ENCODE peak calls at places on chromosomes 6 and 20, in eight cellular contexts. I is uterus, D is Peyer's patch, K is body of pancreas, W is stomach, H is testis, Z is heart left ventricle, U is tibial nerve. F is an unnamed sample.

GRCh38 chr6:157260735-157261134 is 62.6 kb downstream of the TMEM242 start:
- DNase-seq in I (no peak), D (no peak), K (peak), W (no peak), H (no peak), Z (no peak), U (no peak), F (no peak)

GRCh38 chr6:21826031-21826430 is 232.5 kb downstream of the SOX4 start:
- DNase-seq in I (no peak), D (no peak), K (no peak), W (no peak), H (no peak), Z (no peak), U (no peak), F (no peak)

GRCh38 chr6:41545174-41545702 is 943 bp upstream of the FOXP4 start:
- DNase-seq in I (no peak), D (peak), K (no peak), W (no peak), H (no peak), Z (no peak), U (no peak), F (no peak)

GRCh38 chr20:62944184-62944583 is 6.2 kb downstream of the GID8 start:
- DNase-seq in I (no peak), D (no peak), K (no peak), W (no peak), H (no peak), Z (no peak), U (no peak), F (no peak)

GRCh38 chr6:96626749-96627353 is 63.9 kb downstream of the FHL5 start:
- DNase-seq in I (no peak), D (no peak), K (no peak), W (no peak), H (no peak), Z (no peak), U (no peak), F (no peak)

GRCh38 chr6:128570439-128571063 is 50.2 kb upstream of the PTPRK start:
- DNase-seq in I (no peak), D (no peak), K (no peak), W (no peak), H (no peak), Z (no peak), U (no peak), F (no peak)

GRCh38 chr6:111098597-111098996 is 11.3 kb downstream of the SLC16A10 start:
- DNase-seq in I (no peak), D (no peak), K (no peak), W (no peak), H (no peak), Z (no peak), U (no peak), F (no peak)

GRCh38 chr20:45340236-45340847 is 7.9 kb downstream of the SDC4 start:
- DNase-seq in I (no peak), D (no peak), K (peak), W (peak), H (no peak), Z (no peak), U (no peak), F (peak)

GRCh38 chr20:828987-829386 is 4.5 kb upstream of the FAM110A start:
- DNase-seq in I (no peak), D (peak), K (no peak), W (no peak), H (peak), Z (peak), U (no peak), F (no peak)

GRCh38 chr20:63703976-63704748 is 3.6 kb downstream of the ARFRP1 start:
- DNase-seq in I (no peak), D (no peak), K (no peak), W (no peak), H (no peak), Z (no peak), U (no peak), F (no peak)

GRCh38 chr6:150452642-150453243 is 83.9 kb downstream of the IYD start:
- DNase-seq in I (peak), D (no peak), K (peak), W (no peak), H (no peak), Z (peak), U (peak), F (peak)

GRCh38 chr20:881051-881820 is 34.9 kb downstream of the ANGPT4 start:
- DNase-seq in I (no peak), D (no peak), K (no peak), W (no peak), H (no peak), Z (no peak), U (no peak), F (no peak)

GRCh38 chr6:32906539-32906938 is 34.3 kb downstream of the HLA-DMB start:
- DNase-seq in I (no peak), D (no peak), K (no peak), W (no peak), H (no peak), Z (no peak), U (no peak), F (no peak)

GRCh38 chr6:45376310-45377040 is 1.3 kb downstream of the SUPT3H start:
- DNase-seq in I (no peak), D (no peak), K (no peak), W (no peak), H (no peak), Z (no peak), U (no peak), F (no peak)

GRCh38 chr6:134288538-134289203 is 29.2 kb downstream of the SGK1 start:
- DNase-seq in I (no peak), D (no peak), K (no peak), W (no peak), H (no peak), Z (no peak), U (peak), F (no peak)

GRCh38 chr6:88380083-88380482 is 213.9 kb upstream of the CNR1 start:
- DNase-seq in I (peak), D (no peak), K (no peak), W (no peak), H (no peak), Z (peak), U (peak), F (no peak)

GRCh38 chr6:157282279-157282678 is 41.0 kb downstream of the TMEM242 start:
- DNase-seq in I (no peak), D (no peak), K (no peak), W (no peak), H (no peak), Z (no peak), U (no peak), F (no peak)

GRCh38 chr6:53347250-53347920 is 1.4 kb downstream of the ELOVL5 start:
- DNase-seq in I (no peak), D (peak), K (peak), W (no peak), H (peak), Z (no peak), U (no peak), F (peak)

GRCh38 chr20:41654884-41655283 is 36.7 kb upstream of the CHD6 start:
- DNase-seq in I (no peak), D (no peak), K (no peak), W (peak), H (no peak), Z (no peak), U (no peak), F (no peak)

GRCh38 chr20:19711126-19711525 is 46.9 kb upstream of the RIN2 start:
- DNase-seq in I (no peak), D (no peak), K (no peak), W (no peak), H (no peak), Z (no peak), U (no peak), F (no peak)

GRCh38 chr6:21133902-21134301 is 459.6 kb upstream of the SOX4 start:
- DNase-seq in I (no peak), D (no peak), K (no peak), W (no peak), H (no peak), Z (no peak), U (no peak), F (no peak)

GRCh38 chr6:148997863-148998262 is 251.0 kb downstream of the UST start:
- DNase-seq in I (no peak), D (no peak), K (no peak), W (no peak), H (no peak), Z (no peak), U (no peak), F (no peak)

GRCh38 chr6:156026543-156027268 is 571.1 kb upstream of the NOX3 start:
- DNase-seq in I (no peak), D (no peak), K (no peak), W (no peak), H (no peak), Z (no peak), U (no peak), F (no peak)

GRCh38 chr6:33000053-33000452 is 9.3 kb downstream of the HLA-DOA start:
- DNase-seq in I (no peak), D (peak), K (no peak), W (peak), H (no peak), Z (no peak), U (no peak), F (no peak)

GRCh38 chr6:452301-453067 is 60.9 kb downstream of the IRF4 start:
- DNase-seq in I (no peak), D (peak), K (no peak), W (no peak), H (peak), Z (no peak), U (peak), F (no peak)

GRCh38 chr6:35736293-35736894 is 438 bp upstream of the ARMC12 start:
- DNase-seq in I (peak), D (peak), K (peak), W (peak), H (peak), Z (peak), U (peak), F (peak)

GRCh38 chr6:151325075-151326050 is 66.0 kb downstream of the ZBTB2 start:
- DNase-seq in I (peak), D (peak), K (peak), W (peak), H (peak), Z (peak), U (peak), F (peak)

GRCh38 chr6:130697661-130698535 is 129.3 kb upstream of the SMLR1 start:
- DNase-seq in I (peak), D (peak), K (peak), W (peak), H (peak), Z (peak), U (peak), F (no peak)

GRCh38 chr20:48019496-48019895 is 234.2 kb upstream of the SULF2 start:
- DNase-seq in I (no peak), D (no peak), K (no peak), W (no peak), H (no peak), Z (no peak), U (no peak), F (no peak)

GRCh38 chr6:87993331-87993730 is 54.3 kb upstream of the SPACA1 start:
- DNase-seq in I (no peak), D (no peak), K (no peak), W (no peak), H (no peak), Z (no peak), U (no peak), F (no peak)

GRCh38 chr6:1715336-1715735 is 105.6 kb downstream of the FOXC1 start:
- DNase-seq in I (no peak), D (no peak), K (no peak), W (no peak), H (no peak), Z (no peak), U (no peak), F (no peak)

GRCh38 chr6:11231564-11232176 is 798 bp downstream of the NEDD9 start:
- DNase-seq in I (no peak), D (no peak), K (no peak), W (no peak), H (no peak), Z (no peak), U (no peak), F (no peak)

GRCh38 chr6:11232968-11233626 is 629 bp upstream of the NEDD9 start:
- DNase-seq in I (no peak), D (no peak), K (no peak), W (no peak), H (peak), Z (no peak), U (no peak), F (no peak)

GRCh38 chr6:11231108-11231463 is 1.4 kb downstream of the NEDD9 start:
- DNase-seq in I (no peak), D (no peak), K (no peak), W (no peak), H (no peak), Z (no peak), U (no peak), F (no peak)

GRCh38 chr6:11233936-11234573 is 1.6 kb upstream of the NEDD9 start:
- DNase-seq in I (no peak), D (no peak), K (no peak), W (no peak), H (no peak), Z (no peak), U (no peak), F (no peak)

DNA sequence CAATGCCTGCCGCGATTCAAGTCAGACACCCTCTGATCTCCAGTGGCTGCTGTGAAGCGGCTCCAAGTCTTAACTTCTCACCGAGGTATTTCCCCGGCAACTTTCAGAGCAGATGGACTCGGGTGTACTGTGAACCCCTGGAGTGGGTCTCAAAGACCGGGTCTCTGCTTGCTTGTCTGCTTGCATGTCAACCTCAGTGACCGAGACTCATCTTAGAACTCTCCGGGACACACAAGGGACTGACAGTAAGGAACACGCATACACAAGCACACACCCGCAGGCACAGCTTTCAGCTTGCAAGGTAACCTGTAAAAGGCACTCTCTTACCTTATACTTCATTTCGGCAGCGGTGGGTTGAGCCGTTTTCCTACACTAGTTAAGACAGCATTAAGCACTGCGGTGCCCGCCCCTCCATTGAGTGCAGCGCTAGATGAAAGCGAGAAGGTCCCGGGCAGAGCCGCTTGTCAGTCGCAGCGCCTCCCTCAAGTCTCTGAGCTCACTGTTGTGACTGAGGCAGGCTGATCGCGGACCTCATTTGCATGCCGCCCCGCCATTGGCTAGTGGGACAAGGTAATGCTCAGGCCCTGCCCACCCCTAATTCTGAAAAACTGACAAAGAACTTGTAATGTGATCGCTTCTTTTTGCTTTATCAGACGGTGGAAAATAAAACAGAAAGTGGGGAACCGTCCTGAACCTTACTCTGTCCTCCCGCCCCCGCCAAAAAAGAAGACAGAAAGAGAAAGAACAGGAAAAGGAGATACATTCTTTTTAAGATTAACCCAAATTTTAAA is at the start of gene NEDD9:
- DNase-seq in I (peak), D (peak), K (peak), W (peak), H (peak), Z (peak), U (peak), F (peak)
- TF ChIP-seq POLR2A in I (peak), D (peak), K (peak), W (no peak), H (peak), Z (peak), U (peak), F (peak)

GRCh38 chr6:167093406-167093921 is 29.4 kb upstream of the CCR6 start:
- DNase-seq in I (no peak), D (no peak), K (no peak), W (no peak), H (no peak), Z (no peak), U (no peak), F (no peak)
- H3K4me3 ChIP-seq in I (no peak), D (peak), K (no peak), W (peak), H (peak), Z (peak), U (peak), F (no peak)

GRCh38 chr6:91137286-91137685 is 550.4 kb upstream of the MAP3K7 start:
- DNase-seq in I (no peak), D (no peak), K (no peak), W (no peak), H (no peak), Z (no peak), U (no peak), F (no peak)
- H3K27ac ChIP-seq in I (no peak), D (no peak), K (no peak), W (no peak), H (no peak), Z (no peak), U (no peak), F (no peak)

GRCh38 chr6:37816599-37817375 is 2.7 kb upstream of the ZFAND3 start:
- DNase-seq in I (no peak), D (no peak), K (no peak), W (no peak), H (no peak), Z (no peak), U (no peak), F (no peak)

GRCh38 chr6:37819177-37819801 is at the start of gene ZFAND3:
- DNase-seq in I (peak), D (peak), K (peak), W (peak), H (peak), Z (peak), U (peak), F (peak)

GRCh38 chr6:37820713-37821069 is 1.2 kb downstream of the ZFAND3 start:
- DNase-seq in I (no peak), D (no peak), K (no peak), W (no peak), H (no peak), Z (no peak), U (no peak), F (no peak)

GRCh38 chr6:37819802-37820712 is 530 bp downstream of the ZFAND3 start:
- DNase-seq in I (peak), D (peak), K (peak), W (peak), H (peak), Z (peak), U (peak), F (peak)

DNA sequence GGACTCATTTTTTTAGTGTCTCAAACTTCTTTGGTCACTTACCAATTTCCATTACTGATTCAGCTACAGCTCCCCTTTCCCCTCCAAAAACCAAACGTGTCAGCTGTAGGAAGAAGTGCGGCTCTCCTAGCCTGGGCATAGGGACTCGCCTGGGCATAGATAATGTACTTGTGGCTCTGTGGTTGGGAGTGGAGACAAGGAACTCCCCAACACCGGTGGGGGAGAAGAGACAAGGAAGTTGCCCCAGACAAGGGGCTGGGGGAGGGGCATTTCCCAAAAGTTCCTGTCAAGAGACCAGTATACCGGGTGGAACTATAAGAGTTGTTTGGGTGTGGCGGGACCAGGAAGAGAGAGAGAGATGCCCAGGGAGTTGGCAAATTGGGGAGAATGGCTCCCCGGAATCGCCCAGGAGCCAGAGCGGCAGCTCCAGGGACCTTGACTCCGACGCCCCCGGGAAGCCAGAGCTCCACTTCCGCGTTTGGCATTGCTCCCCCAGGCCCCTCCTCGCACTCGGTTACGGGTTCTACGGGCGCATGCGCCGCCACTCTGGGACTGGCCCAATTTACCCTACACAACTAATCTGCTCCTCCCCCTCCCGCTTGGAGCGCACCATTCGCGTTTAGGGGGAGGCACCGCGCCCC is 871 bp upstream of the ZFAND3 start:
- DNase-seq in I (peak), D (peak), K (peak), W (peak), H (peak), Z (peak), U (peak), F (peak)
- TF ChIP-seq POLR2A in I (peak), D (peak), K (peak), W (no peak), H (peak), Z (no peak), U (peak), F (peak)

GRCh38 chr6:34131326-34132081 is 14.4 kb downstream of the GRM4 start:
- DNase-seq in I (no peak), D (no peak), K (no peak), W (no peak), H (no peak), Z (no peak), U (no peak), F (no peak)
- H3K4me3 ChIP-seq in I (no peak), D (no peak), K (no peak), W (no peak), H (no peak), Z (no peak), U (no peak), F (no peak)

DNA sequence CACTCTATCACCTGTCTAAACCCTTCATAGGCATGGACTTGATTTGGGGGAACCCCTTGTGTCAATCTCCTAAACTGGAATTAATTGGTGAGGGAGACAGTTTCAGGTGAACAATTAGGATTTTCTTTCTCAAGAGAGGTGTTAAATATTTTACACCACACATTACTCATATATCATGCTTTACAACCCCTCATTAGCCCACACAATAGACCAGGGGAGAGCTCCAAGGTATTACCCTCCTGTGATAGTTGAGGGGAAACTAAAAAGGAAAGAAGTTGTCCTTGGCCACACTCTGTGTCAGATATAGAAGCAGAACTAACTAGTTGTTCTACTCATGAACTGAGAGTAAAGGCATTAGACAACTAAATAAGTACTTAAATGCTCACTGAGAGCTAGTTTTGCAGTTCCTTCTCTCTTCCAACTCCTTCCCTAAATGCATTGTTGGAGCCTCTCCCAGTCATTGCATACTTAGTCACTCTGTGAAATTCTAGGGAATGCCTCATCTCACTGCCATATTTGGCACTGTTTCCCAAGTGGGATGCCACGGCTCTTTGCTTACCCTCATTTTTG is 183.7 kb upstream of the CEP162 start:
- DNase-seq in I (no peak), D (no peak), K (no peak), W (no peak), H (no peak), Z (no peak), U (no peak), F (no peak)
- H3K27ac ChIP-seq in I (no peak), D (no peak), K (no peak), W (no peak), H (no peak), Z (no peak), U (no peak), F (no peak)

F was measured in thyroid gland.